ENCODE peak calls at places on chromosomes 4 and X, in seven cellular contexts. R, Y, U, F, L, E and Q are unnamed samples. For H3K27me3, the result is how much of the 10 kb centered on the place peaks cover.

GRCh38 chrX:25049347-25049746 is 33.6 kb upstream of the ARX start:
- DNase-seq in Y (no peak), F (peak), E (no peak), U (peak), R (peak), L (no peak), Q (no peak)

GRCh38 chr4:106409901-106410889 is 41.6 kb upstream of the GIMD1 start:
- DNase-seq in Y (no peak), E (no peak), R (no peak), L (no peak), F (no peak), U (no peak), Q (no peak)

GRCh38 chr4:147318581-147318980 is 162.3 kb upstream of the EDNRA start:
- DNase-seq in E (no peak), U (no peak), L (no peak), F (no peak), R (peak), Y (no peak), Q (no peak)

GRCh38 chr4:137614491-137614890 is 82.2 kb upstream of the PCDH18 start:
- DNase-seq in Y (no peak), L (no peak), R (no peak), E (no peak), F (no peak), U (no peak), Q (no peak)

GRCh38 chr4:34193451-34194154 is 2050.7 kb downstream of the ARAP2 start:
- DNase-seq in L (no peak), U (no peak), E (no peak), F (no peak), Y (no peak), R (peak), Q (no peak)

GRCh38 chr4:48047421-48047844 is 30.9 kb downstream of the NIPAL1 start:
- DNase-seq in E (peak), R (peak), L (no peak), Y (no peak), U (no peak), F (no peak), Q (no peak)

GRCh38 chrX:56783450-56783831 is 54.4 kb downstream of the NBDY start:
- DNase-seq in R (no peak), L (no peak), U (no peak), F (no peak), Y (no peak), E (no peak), Q (no peak)

GRCh38 chr4:156443488-156443887 is 489.8 kb upstream of the CTSO start:
- DNase-seq in L (no peak), Y (no peak), E (no peak), F (no peak), U (no peak), R (no peak), Q (no peak)

GRCh38 chr4:1604181-1604705 is 79.9 kb downstream of the FAM53A start:
- DNase-seq in F (no peak), R (no peak), U (no peak), E (no peak), L (no peak), Y (no peak), Q (no peak)

GRCh38 chr4:85084371-85085170 is 118.1 kb upstream of the WDFY3 start:
- DNase-seq in E (no peak), L (peak), U (peak), Y (no peak), R (peak), F (peak), Q (peak)

GRCh38 chr4:169251291-169252235 is 19.2 kb downstream of the SH3RF1 start:
- DNase-seq in R (no peak), Y (no peak), U (no peak), E (no peak), L (no peak), F (peak), Q (no peak)

GRCh38 chr4:169404959-169405358 is 134.2 kb upstream of the SH3RF1 start:
- DNase-seq in L (no peak), F (no peak), Y (no peak), E (no peak), U (no peak), R (peak), Q (no peak)

GRCh38 chr4:25320374-25321172 is 8.0 kb downstream of the ZCCHC4 start:
- DNase-seq in E (no peak), F (no peak), Y (no peak), R (peak), U (peak), L (peak), Q (peak)

GRCh38 chr4:4577359-4577875 is 35.6 kb upstream of the STX18 start:
- DNase-seq in Y (no peak), L (no peak), E (no peak), R (no peak), F (no peak), U (no peak), Q (no peak)

GRCh38 chr4:26323807-26324206 is 3.0 kb downstream of the RBPJ start:
- DNase-seq in U (no peak), Y (no peak), E (no peak), R (peak), F (no peak), L (no peak), Q (no peak)

GRCh38 chr4:23934915-23935314 is 45.1 kb upstream of the PPARGC1A start:
- DNase-seq in F (peak), R (peak), E (no peak), Y (peak), L (peak), U (peak), Q (peak)

GRCh38 chr4:151361966-151362365 is 36.6 kb upstream of the SH3D19 start:
- DNase-seq in R (no peak), Y (no peak), F (no peak), E (no peak), U (no peak), L (no peak), Q (no peak)
- H3K27me3 ChIP-seq in R (under half), Y (under half), F (under half), E (under half), U (under half), L (under half), Q (under half)

DNA sequence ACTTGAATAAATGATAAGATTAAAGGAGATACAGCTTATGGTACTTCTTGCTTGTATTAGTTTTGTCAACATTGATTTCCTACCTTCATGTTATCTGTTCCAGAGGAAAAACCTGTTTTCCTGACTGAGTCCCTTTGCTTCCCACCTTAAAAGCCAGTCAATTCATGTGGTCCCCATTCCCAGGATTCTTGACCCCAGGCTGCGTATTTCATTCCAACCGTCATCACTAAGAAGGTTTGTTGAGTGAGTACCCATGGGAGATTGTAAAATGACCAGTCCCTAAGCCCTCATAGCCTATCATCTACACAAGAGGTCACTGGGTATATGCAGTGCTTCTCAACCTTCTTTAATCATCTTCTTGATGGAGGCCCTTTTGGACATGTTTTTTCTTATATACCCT is 52.2 kb downstream of the BEX3 start:
- DNase-seq in F (no peak), R (no peak), U (no peak), L (no peak), E (no peak), Y (no peak), Q (no peak)
- H3K27me3 ChIP-seq in F (under half), R (under half), U (under half), L (under half), E (under half), Y (under half), Q (under half)

GRCh38 chrX:139724626-139725025 is 16.7 kb upstream of the MCF2 start:
- DNase-seq in L (no peak), Y (no peak), R (peak), U (no peak), F (no peak), E (no peak), Q (no peak)
- H3K27me3 ChIP-seq in L (under half), Y (under half), R (under half), U (under half), F (under half), E (under half), Q (under half)

GRCh38 chr4:173508386-173509002 is 21.5 kb downstream of the HAND2 start:
- DNase-seq in L (no peak), U (no peak), E (no peak), Y (no peak), F (peak), R (no peak), Q (no peak)
- H3K27me3 ChIP-seq in L (half or more), U (half or more), E (half or more), Y (under half), F (half or more), R (under half), Q (half or more)

DNA sequence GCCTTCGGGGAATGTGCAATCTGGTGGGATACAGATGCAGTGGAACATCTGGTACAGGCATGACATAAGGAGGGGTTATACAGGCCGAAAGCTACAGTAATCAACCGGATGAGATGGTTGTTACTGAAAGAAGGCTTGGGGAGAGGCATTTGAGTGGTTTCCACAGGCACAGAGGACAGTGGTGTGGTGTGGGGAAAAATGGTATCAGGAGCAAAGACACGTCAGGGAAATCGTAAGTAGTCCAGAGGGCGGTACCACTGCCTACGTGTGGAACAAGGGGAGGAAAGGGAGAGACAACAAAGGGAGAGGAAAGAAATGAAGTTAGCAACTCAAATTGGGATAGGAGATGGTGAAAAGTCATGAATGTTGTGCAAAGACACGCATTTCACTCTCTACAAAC is 3.0 kb downstream of the PDLIM3 start:
- DNase-seq in L (no peak), Y (no peak), E (no peak), F (no peak), U (no peak), R (peak), Q (no peak)
- H3K27me3 ChIP-seq in L (under half), Y (under half), E (half or more), F (under half), U (under half), R (under half), Q (under half)

GRCh38 chrX:13367950-13368349 is 48.1 kb upstream of the ATXN3L start:
- DNase-seq in E (no peak), F (no peak), R (no peak), Y (no peak), L (no peak), U (no peak), Q (no peak)
- H3K27me3 ChIP-seq in E (under half), F (under half), R (under half), Y (under half), L (under half), U (under half), Q (under half)

GRCh38 chr4:80195441-80196139 is 1.7 kb upstream of the PRDM8 start:
- DNase-seq in R (no peak), F (no peak), E (no peak), U (no peak), Y (no peak), L (no peak), Q (no peak)
- H3K27me3 ChIP-seq in R (half or more), F (half or more), E (under half), U (under half), Y (half or more), L (under half), Q (under half)

GRCh38 chr4:112522389-112522788 is 6.4 kb upstream of the NEUROG2 start:
- DNase-seq in F (no peak), Y (no peak), U (no peak), E (no peak), L (no peak), R (no peak), Q (no peak)
- H3K27me3 ChIP-seq in F (half or more), Y (half or more), U (half or more), E (half or more), L (half or more), R (half or more), Q (half or more)

GRCh38 chrX:132775230-132775823 is 183.1 kb downstream of the HS6ST2 start:
- DNase-seq in E (no peak), Y (no peak), U (no peak), F (no peak), R (no peak), L (no peak), Q (no peak)

GRCh38 chrX:132774312-132774711 is 184.1 kb downstream of the HS6ST2 start:
- DNase-seq in E (no peak), U (no peak), L (no peak), Y (no peak), F (peak), R (no peak), Q (peak)

DNA sequence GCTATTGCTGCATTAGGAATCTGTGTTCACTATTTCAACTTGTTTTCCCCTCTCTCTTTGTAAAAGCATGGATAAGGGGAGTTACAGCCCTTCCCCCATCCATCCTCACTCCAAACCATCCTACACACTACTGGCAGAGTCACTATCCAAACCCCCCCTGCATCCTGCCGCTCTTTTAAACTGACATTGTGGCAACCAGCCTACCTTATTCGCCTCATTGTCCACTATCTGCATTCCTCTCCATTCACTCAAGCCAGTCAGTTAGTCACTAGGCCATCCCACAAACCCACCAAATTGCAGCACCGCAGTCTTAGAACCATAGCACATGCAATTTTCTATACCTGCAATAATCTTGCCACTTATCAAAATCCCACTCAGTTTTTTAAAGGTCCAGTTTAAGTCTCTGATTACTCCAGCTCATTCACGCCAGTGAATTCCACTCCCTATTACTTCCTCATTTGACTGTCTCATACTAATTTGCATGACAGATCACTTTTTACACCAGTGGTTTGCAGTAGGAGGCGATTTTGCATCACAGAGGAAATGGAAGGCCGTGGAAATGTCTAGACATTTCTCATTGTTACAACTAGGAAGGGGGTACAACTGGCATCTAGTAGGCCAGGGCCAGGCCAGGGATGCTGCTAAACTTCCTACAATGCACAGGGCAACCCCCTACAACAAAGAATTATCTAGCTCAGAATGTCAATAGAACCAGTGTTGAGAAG is 181.8 kb downstream of the HS6ST2 start:
- DNase-seq in Y (no peak), E (no peak), U (no peak), R (no peak), F (no peak), L (no peak), Q (no peak)
- H3K27me3 ChIP-seq in Y (under half), E (under half), U (under half), R (under half), F (under half), L (under half), Q (under half)